ENCODE peak calls at places on chromosome 10, in four cellular contexts. R is activated CD8-positive, alpha-beta memory T cell treated with anti-CD3 and anti-CD28 coated beads, Interleukin-2, amount 50 U/mL, for 4 hours; W is stimulated activated CD4-positive, alpha-beta T cell treated with anti-CD3 and anti-CD28 coated beads, Interleukin-2, amount 100 ng/mL, for 48 hours; J is sciatic nerve. B is an unnamed sample.

GRCh38 chr10:125940515-125940914 is 44.2 kb downstream of the FANK1 start:
- DNase-seq in R (no peak), J (no peak), W (no peak), B (no peak)

GRCh38 chr10:131250454-131251145 is 60.9 kb downstream of the TCERG1L start:
- DNase-seq in W (no peak), J (no peak), R (no peak), B (no peak)

GRCh38 chr10:24847476-24847875 is 104.9 kb downstream of the PRTFDC1 start:
- DNase-seq in J (no peak), W (no peak), R (no peak), B (no peak)

GRCh38 chr10:45001382-45002148 is 842 bp downstream of the ZNF22 start:
- DNase-seq in J (peak; percentile 80), W (peak; percentile 42), R (peak; percentile 41), B (peak; percentile 73)

GRCh38 chr10:4434536-4435071 is 391.4 kb upstream of the AKR1E2 start:
- DNase-seq in J (no peak), W (no peak), R (no peak), B (no peak)

GRCh38 chr10:71066600-71066999 is 145.8 kb upstream of the UNC5B start:
- DNase-seq in R (no peak), J (no peak), W (no peak), B (no peak)

GRCh38 chr10:22427890-22428571 is 82.7 kb downstream of the SPAG6 start:
- DNase-seq in R (no peak), W (no peak), J (no peak), B (peak; percentile 40)

GRCh38 chr10:89213191-89213808 is 6.2 kb upstream of the CH25H start:
- DNase-seq in W (no peak), R (no peak), J (no peak), B (peak; percentile 11)

GRCh38 chr10:130805635-130806030 is 505.9 kb downstream of the TCERG1L start:
- DNase-seq in R (no peak), W (no peak), J (no peak), B (no peak)

GRCh38 chr10:14601872-14602725 is 172.6 kb downstream of the FAM107B start:
- DNase-seq in J (no peak), R (peak; percentile 56), W (no peak), B (no peak)

GRCh38 chr10:101484154-101484748 is 103.8 kb downstream of the POLL start:
- DNase-seq in J (no peak), W (no peak), R (no peak), B (no peak)

GRCh38 chr10:125812128-125812527 is 10.9 kb downstream of the UROS start:
- DNase-seq in R (no peak), W (no peak), J (no peak), B (no peak)

GRCh38 chr10:79507436-79508167 is 4.7 kb upstream of the EIF5AL1 start:
- DNase-seq in W (no peak), R (no peak), J (no peak), B (peak; percentile 56)

GRCh38 chr10:109912335-109913282 is 10.7 kb downstream of the XPNPEP1 start:
- DNase-seq in J (no peak), W (no peak), R (no peak), B (no peak)

GRCh38 chr10:130637271-130637670 is 501.1 kb downstream of the GLRX3 start:
- DNase-seq in W (no peak), R (no peak), J (no peak), B (no peak)

GRCh38 chr10:32893431-32893830 is 64.6 kb downstream of the ITGB1 start:
- DNase-seq in R (no peak), W (no peak), J (no peak), B (no peak)

GRCh38 chr10:77581738-77582137 is 55.9 kb downstream of the KCNMA1 start:
- DNase-seq in R (no peak), W (no peak), J (no peak), B (no peak)

GRCh38 chr10:32413513-32413912 is 32.4 kb upstream of the CCDC7 start:
- DNase-seq in J (no peak), R (peak; percentile 26), W (peak; percentile 27), B (no peak)

GRCh38 chr10:86188326-86188725 is 178.3 kb downstream of the GRID1 start:
- DNase-seq in R (no peak), J (peak; percentile 25), W (no peak), B (no peak)

GRCh38 chr10:49569031-49569765 is 30.3 kb upstream of the ERCC6 start:
- DNase-seq in J (no peak), W (no peak), R (no peak), B (no peak)

GRCh38 chr10:131896403-131896802 is 4.4 kb upstream of the PPP2R2D start:
- DNase-seq in W (no peak), J (no peak), R (peak; percentile 33), B (no peak)

GRCh38 chr10:124329368-124329767 is 89.4 kb downstream of the OAT start:
- DNase-seq in W (no peak), J (no peak), R (no peak), B (no peak)

GRCh38 chr10:31836569-31837406 is 91.8 kb downstream of the ARHGAP12 start:
- DNase-seq in W (no peak), R (no peak), J (no peak), B (no peak)

GRCh38 chr10:117860823-117861222 is 185.9 kb downstream of the RAB11FIP2 start:
- DNase-seq in J (no peak), W (no peak), R (no peak), B (no peak)

GRCh38 chr10:122178655-122179054 is 92.4 kb upstream of the BTBD16 start:
- DNase-seq in W (no peak), R (no peak), J (no peak), B (no peak)

GRCh38 chr10:70571636-70572439 is 30.7 kb downstream of the PRF1 start:
- DNase-seq in R (no peak), J (no peak), W (no peak), B (no peak)

GRCh38 chr10:122962405-122962804 is 8.4 kb upstream of the C10orf88 start:
- DNase-seq in J (no peak), W (no peak), R (no peak), B (no peak)

GRCh38 chr10:3741688-3742461 is 43.1 kb downstream of the KLF6 start:
- DNase-seq in R (no peak), J (no peak), W (no peak), B (no peak)

GRCh38 chr10:131771634-131772358 is 129.0 kb upstream of the PPP2R2D start:
- DNase-seq in J (peak; percentile 50), W (no peak), R (no peak), B (no peak)

GRCh38 chr10:65742851-65743250 is 1183.0 kb upstream of the LRRTM3 start:
- DNase-seq in J (no peak), W (no peak), R (no peak), B (no peak)

GRCh38 chr10:3435671-3436070 is 263.1 kb upstream of the PITRM1 start:
- DNase-seq in W (no peak), J (no peak), R (no peak), B (no peak)

GRCh38 chr10:63197304-63198092 is 64.4 kb downstream of the NRBF2 start:
- DNase-seq in W (no peak), R (no peak), J (no peak), B (no peak)

GRCh38 chr10:117341061-117341460 is 34.2 kb downstream of the PDZD8 start:
- DNase-seq in W (no peak), R (no peak), J (no peak), B (no peak)

GRCh38 chr10:88459523-88459922 is 123.6 kb downstream of the RNLS start:
- DNase-seq in W (no peak), R (no peak), J (no peak), B (no peak)

GRCh38 chr10:77902159-77902558 is 24.4 kb downstream of the DLG5 start:
- DNase-seq in R (no peak), W (no peak), J (no peak), B (no peak)

GRCh38 chr10:79318369-79318768 is 28.9 kb upstream of the PPIF start:
- DNase-seq in W (no peak), J (peak; percentile 51), R (no peak), B (no peak)

GRCh38 chr10:34768261-34768971 is 46.7 kb downstream of the PARD3 start:
- DNase-seq in J (peak; percentile 68), W (no peak), R (no peak), B (no peak)

B was measured in NCI-H2029.